ENCODE peak calls at places on chromosome 2, in four cellular contexts. One of them, this sample, is unnamed.

GRCh38 chr2:161243873-161244272 is 64.4 kb upstream of the PSMD14 start:
- DNase-seq in MCF 10A: no peak
- DNase-seq in HFFc6: no peak
- DNase-seq in fibroblast of mammary gland: no peak
- DNase-seq in this sample: no peak

GRCh38 chr2:168954256-168954655 is 53.2 kb downstream of the G6PC2 start:
- DNase-seq in fibroblast of mammary gland: no peak
- DNase-seq in HFFc6: no peak
- DNase-seq in MCF 10A: no peak
- DNase-seq in this sample: no peak

GRCh38 chr2:240564191-240564570 is 4.0 kb downstream of the DUSP28 start:
- DNase-seq in HFFc6: no peak
- DNase-seq in fibroblast of mammary gland: no peak
- DNase-seq in MCF 10A: no peak
- DNase-seq in this sample: no peak

GRCh38 chr2:206716607-206717006 is 1.6 kb downstream of the DYTN start:
- DNase-seq in MCF 10A: no peak
- DNase-seq in HFFc6: no peak
- DNase-seq in fibroblast of mammary gland: no peak
- DNase-seq in this sample: no peak

GRCh38 chr2:236617221-236617737 is 47.7 kb downstream of the ACKR3 start:
- DNase-seq in MCF 10A: no peak
- DNase-seq in HFFc6: no peak
- DNase-seq in fibroblast of mammary gland: no peak
- DNase-seq in this sample: no peak

GRCh38 chr2:38742797-38743559 is 8.2 kb downstream of the SRSF7 start:
- DNase-seq in MCF 10A: no peak
- DNase-seq in fibroblast of mammary gland: no peak
- DNase-seq in HFFc6: no peak
- DNase-seq in this sample: no peak

GRCh38 chr2:241809383-241810303 is 650 bp downstream of the NEU4 start:
- DNase-seq in MCF 10A: no peak
- DNase-seq in HFFc6: no peak
- DNase-seq in fibroblast of mammary gland: no peak
- DNase-seq in this sample: no peak

GRCh38 chr2:142673836-142674235 is 203.6 kb upstream of the KYNU start:
- DNase-seq in HFFc6: no peak
- DNase-seq in fibroblast of mammary gland: no peak
- DNase-seq in MCF 10A: no peak
- DNase-seq in this sample: no peak

GRCh38 chr2:202488671-202489070 is 112.5 kb downstream of the BMPR2 start:
- DNase-seq in MCF 10A: no peak
- DNase-seq in fibroblast of mammary gland: no peak
- DNase-seq in HFFc6: no peak
- DNase-seq in this sample: no peak

GRCh38 chr2:19358242-19359020 is at the start of gene OSR1:
- DNase-seq in HFFc6: peak; percentile 62
- DNase-seq in MCF 10A: peak; percentile 37
- DNase-seq in fibroblast of mammary gland: peak; percentile 85
- DNase-seq in this sample: peak; percentile 52

GRCh38 chr2:67772216-67773180 is 290.3 kb downstream of the C1D start:
- DNase-seq in HFFc6: no peak
- DNase-seq in fibroblast of mammary gland: peak; percentile 39
- DNase-seq in MCF 10A: no peak
- DNase-seq in this sample: no peak

GRCh38 chr2:1662606-1663180 is 81.6 kb downstream of the PXDN start:
- DNase-seq in fibroblast of mammary gland: no peak
- DNase-seq in MCF 10A: no peak
- DNase-seq in HFFc6: no peak
- DNase-seq in this sample: no peak

GRCh38 chr2:19871836-19872235 is 29.9 kb downstream of the TTC32 start:
- DNase-seq in HFFc6: no peak
- DNase-seq in fibroblast of mammary gland: no peak
- DNase-seq in MCF 10A: no peak
- DNase-seq in this sample: no peak

GRCh38 chr2:62333961-62334360 is 138.0 kb downstream of the B3GNT2 start:
- DNase-seq in fibroblast of mammary gland: no peak
- DNase-seq in MCF 10A: no peak
- DNase-seq in HFFc6: no peak
- DNase-seq in this sample: no peak

GRCh38 chr2:61993422-61994024 is 88.0 kb downstream of the COMMD1 start:
- DNase-seq in fibroblast of mammary gland: peak; percentile 68
- DNase-seq in HFFc6: peak; percentile 52
- DNase-seq in MCF 10A: peak; percentile 54
- DNase-seq in this sample: no peak

GRCh38 chr2:57330447-57330846 is 716.2 kb upstream of the VRK2 start:
- DNase-seq in HFFc6: no peak
- DNase-seq in fibroblast of mammary gland: no peak
- DNase-seq in MCF 10A: peak; percentile 17
- DNase-seq in this sample: no peak

GRCh38 chr2:187138240-187138639 is 289.3 kb upstream of the ZSWIM2 start:
- DNase-seq in HFFc6: peak; percentile 26
- DNase-seq in fibroblast of mammary gland: peak; percentile 47
- DNase-seq in MCF 10A: peak; percentile 43
- DNase-seq in this sample: no peak

GRCh38 chr2:16664052-16664731 is 1.4 kb downstream of the CYRIA start:
- DNase-seq in MCF 10A: no peak
- DNase-seq in HFFc6: no peak
- DNase-seq in fibroblast of mammary gland: peak; percentile 84
- DNase-seq in this sample: no peak

GRCh38 chr2:54859997-54860701 is 136.7 kb downstream of the EML6 start:
- DNase-seq in MCF 10A: peak; percentile 81
- DNase-seq in fibroblast of mammary gland: peak; percentile 94
- DNase-seq in HFFc6: peak; percentile 91
- DNase-seq in this sample: no peak

GRCh38 chr2:502831-503230 is 174.4 kb downstream of the TMEM18 start:
- DNase-seq in MCF 10A: no peak
- DNase-seq in HFFc6: no peak
- DNase-seq in fibroblast of mammary gland: no peak
- DNase-seq in this sample: no peak

GRCh38 chr2:120708944-120709607 is 26.6 kb upstream of the GLI2 start:
- DNase-seq in HFFc6: no peak
- DNase-seq in MCF 10A: no peak
- DNase-seq in fibroblast of mammary gland: no peak
- DNase-seq in this sample: no peak

GRCh38 chr2:51065276-51065675 is 33.3 kb upstream of the NRXN1 start:
- DNase-seq in HFFc6: no peak
- DNase-seq in fibroblast of mammary gland: no peak
- DNase-seq in MCF 10A: no peak
- DNase-seq in this sample: no peak

GRCh38 chr2:45005261-45006002 is 3.8 kb downstream of the SIX2 start:
- DNase-seq in MCF 10A: no peak
- DNase-seq in HFFc6: no peak
- DNase-seq in fibroblast of mammary gland: no peak
- DNase-seq in this sample: no peak

GRCh38 chr2:133977385-133977784 is 276.5 kb upstream of the MGAT5 start:
- DNase-seq in MCF 10A: no peak
- DNase-seq in HFFc6: no peak
- DNase-seq in fibroblast of mammary gland: no peak
- DNase-seq in this sample: no peak

GRCh38 chr2:176129825-176130152 is 284 bp downstream of the HOXD8 start:
- DNase-seq in fibroblast of mammary gland: no peak
- DNase-seq in MCF 10A: no peak
- DNase-seq in HFFc6: no peak
- DNase-seq in this sample: no peak

GRCh38 chr2:120290737-120291136 is 38.1 kb downstream of the RALB start:
- DNase-seq in HFFc6: no peak
- DNase-seq in MCF 10A: no peak
- DNase-seq in fibroblast of mammary gland: no peak
- DNase-seq in this sample: no peak

GRCh38 chr2:235468978-235469694 is 24.7 kb upstream of the AGAP1 start:
- DNase-seq in fibroblast of mammary gland: peak; percentile 95
- DNase-seq in MCF 10A: peak; percentile 95
- DNase-seq in HFFc6: peak; percentile 85
- DNase-seq in this sample: no peak

GRCh38 chr2:111148225-111148873 is 27.6 kb downstream of the BCL2L11 start:
- DNase-seq in HFFc6: no peak
- DNase-seq in fibroblast of mammary gland: no peak
- DNase-seq in MCF 10A: no peak
- DNase-seq in this sample: no peak

GRCh38 chr2:5877360-5877759 is 185.2 kb downstream of the SOX11 start:
- DNase-seq in HFFc6: no peak
- DNase-seq in fibroblast of mammary gland: no peak
- DNase-seq in MCF 10A: no peak
- DNase-seq in this sample: no peak

GRCh38 chr2:112642961-112643360 is 2.8 kb upstream of the SLC20A1 start:
- DNase-seq in fibroblast of mammary gland: no peak
- DNase-seq in HFFc6: peak; percentile 35
- DNase-seq in MCF 10A: no peak
- DNase-seq in this sample: no peak

GRCh38 chr2:234913208-234913626 is 38.6 kb upstream of the SH3BP4 start:
- DNase-seq in MCF 10A: no peak
- DNase-seq in HFFc6: no peak
- DNase-seq in fibroblast of mammary gland: no peak
- DNase-seq in this sample: no peak

DNA sequence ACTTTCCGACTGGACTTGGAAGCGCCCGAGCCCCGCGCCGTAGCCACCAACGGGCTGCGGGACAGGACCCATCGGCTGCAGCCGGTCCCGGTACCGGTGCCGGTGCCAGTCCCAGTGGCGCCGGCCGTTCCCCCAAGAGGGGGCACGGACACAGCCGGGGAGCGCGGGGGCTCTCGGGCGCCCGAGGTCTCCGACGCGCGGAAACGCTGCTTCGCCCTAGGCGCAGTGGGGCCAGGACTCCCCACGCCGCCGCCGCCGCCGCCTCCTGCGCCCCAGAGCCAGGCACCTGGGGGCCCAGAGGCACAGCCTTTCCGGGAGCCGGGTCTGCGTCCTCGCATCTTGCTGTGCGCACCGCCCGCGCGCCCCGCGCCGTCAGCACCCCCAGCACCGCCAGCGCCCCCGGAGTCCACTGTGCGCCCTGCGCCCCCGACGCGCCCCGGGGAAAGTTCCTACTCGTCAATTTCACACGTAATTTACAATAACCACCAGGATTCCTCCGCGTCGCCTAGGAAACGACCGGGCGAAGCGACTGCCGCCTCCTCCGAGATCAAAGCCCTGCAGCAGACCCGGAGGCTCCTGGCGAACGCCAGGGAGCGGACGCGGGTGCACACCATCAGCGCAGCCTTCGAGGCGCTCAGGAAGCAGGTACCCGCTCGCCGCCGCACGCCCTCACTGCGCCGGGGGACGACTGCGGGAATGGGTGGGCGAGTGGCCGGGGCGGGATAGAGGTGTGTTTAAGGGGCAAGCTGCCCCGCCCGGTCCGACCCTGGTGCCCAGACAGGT is 713 bp downstream of the ATOH8 start:
- DNase-seq in HFFc6: peak; percentile 66
- DNase-seq in MCF 10A: no peak
- DNase-seq in fibroblast of mammary gland: no peak
- DNase-seq in this sample: no peak
- TF ChIP-seq CTCF in HFFc6: peak; percentile 58
- TF ChIP-seq CTCF in MCF 10A: no peak
- TF ChIP-seq CTCF in fibroblast of mammary gland: no peak
- TF ChIP-seq CTCF in this sample: peak; percentile 48

DNA sequence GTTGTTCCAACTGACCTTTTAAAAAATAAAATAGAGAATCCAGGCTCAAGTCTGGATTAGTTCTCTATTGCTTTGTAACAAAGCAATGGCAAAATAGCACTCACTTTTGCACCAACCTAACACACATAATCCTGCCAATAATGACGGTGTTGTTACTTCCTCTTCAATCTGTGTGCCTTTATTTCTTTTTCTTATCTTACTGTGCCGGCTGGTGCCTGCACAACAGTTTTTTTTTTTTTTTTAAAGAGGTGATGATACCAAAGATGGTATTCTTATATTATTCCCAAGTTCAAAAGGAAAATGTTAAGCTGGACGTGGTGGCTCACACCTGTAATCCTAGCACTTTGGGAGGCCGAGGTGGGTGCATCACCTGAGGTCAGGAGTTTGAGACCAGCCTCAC is 3.4 kb downstream of the PLB1 start:
- DNase-seq in HFFc6: no peak
- DNase-seq in MCF 10A: no peak
- DNase-seq in fibroblast of mammary gland: no peak
- DNase-seq in this sample: no peak
- TF ChIP-seq CTCF in HFFc6: no peak
- TF ChIP-seq CTCF in MCF 10A: no peak
- TF ChIP-seq CTCF in fibroblast of mammary gland: no peak
- TF ChIP-seq CTCF in this sample: no peak

DNA sequence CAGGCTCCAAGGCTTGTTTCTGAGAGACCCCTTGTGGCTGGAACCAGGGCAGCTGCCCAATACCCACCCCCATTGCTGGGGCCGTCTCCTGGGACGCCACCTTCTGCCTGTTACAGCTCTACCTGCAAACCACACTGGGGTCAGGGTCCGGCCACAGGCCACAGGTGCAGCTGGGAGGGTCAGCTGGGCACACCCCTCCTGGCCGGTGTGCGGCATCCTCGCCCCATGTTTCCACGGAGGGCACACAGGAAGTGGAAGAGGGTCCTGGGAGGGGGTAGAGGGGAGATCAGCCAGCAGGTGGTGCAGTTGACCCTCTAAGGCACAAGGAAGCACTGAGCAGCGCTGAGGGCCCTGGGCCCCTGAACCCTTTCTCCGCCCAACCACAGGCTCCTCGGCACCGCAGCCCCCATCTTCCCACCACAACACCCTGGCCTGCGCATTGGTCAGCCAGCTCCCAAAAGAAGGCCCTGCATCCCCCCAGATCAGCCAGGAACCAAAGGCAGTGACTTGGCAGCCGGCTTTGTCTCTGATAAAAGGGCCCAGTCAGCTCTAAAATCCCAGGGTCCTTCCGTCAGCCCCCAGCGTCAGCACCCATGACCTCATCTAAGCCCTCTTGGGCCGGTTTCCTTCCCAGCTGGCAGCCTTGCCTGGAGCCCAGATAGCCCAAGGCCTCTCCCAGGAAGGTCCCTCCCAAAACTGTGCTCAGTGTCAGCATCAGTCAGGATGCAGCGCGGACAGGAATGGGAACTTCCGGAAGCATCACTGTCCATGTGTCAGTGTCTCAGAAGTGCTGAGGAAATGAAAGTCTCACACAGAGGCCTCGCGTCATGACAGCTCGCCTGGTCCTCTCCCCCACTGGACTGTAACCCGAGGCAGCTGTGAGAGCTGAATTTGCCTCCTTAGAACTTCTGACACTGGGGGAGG is 1.7 kb downstream of the ERFE start:
- DNase-seq in fibroblast of mammary gland: no peak
- DNase-seq in MCF 10A: no peak
- DNase-seq in HFFc6: no peak
- DNase-seq in this sample: no peak
- TF ChIP-seq CTCF in fibroblast of mammary gland: peak; percentile 7
- TF ChIP-seq CTCF in MCF 10A: peak; percentile 17
- TF ChIP-seq CTCF in HFFc6: peak; percentile 28
- TF ChIP-seq CTCF in this sample: peak; percentile 38

GRCh38 chr2:74679615-74680014 is 25.6 kb downstream of the SEMA4F start:
- DNase-seq in MCF 10A: no peak
- DNase-seq in HFFc6: no peak
- DNase-seq in fibroblast of mammary gland: no peak
- DNase-seq in this sample: no peak

GRCh38 chr2:74673821-74674528 is 19.9 kb downstream of the SEMA4F start:
- DNase-seq in HFFc6: no peak
- DNase-seq in MCF 10A: no peak
- DNase-seq in fibroblast of mammary gland: no peak
- DNase-seq in this sample: no peak

GRCh38 chr2:74671479-74671878 is 17.4 kb downstream of the SEMA4F start:
- DNase-seq in HFFc6: peak; percentile 79
- DNase-seq in MCF 10A: peak; percentile 55
- DNase-seq in fibroblast of mammary gland: peak; percentile 80
- DNase-seq in this sample: no peak

GRCh38 chr2:74670263-74670662 is 16.2 kb downstream of the SEMA4F start:
- DNase-seq in MCF 10A: no peak
- DNase-seq in HFFc6: no peak
- DNase-seq in fibroblast of mammary gland: no peak
- DNase-seq in this sample: no peak

GRCh38 chr2:74675090-74675489 is 21.0 kb downstream of the SEMA4F start:
- DNase-seq in fibroblast of mammary gland: no peak
- DNase-seq in HFFc6: no peak
- DNase-seq in MCF 10A: no peak
- DNase-seq in this sample: no peak
- TF ChIP-seq CTCF in fibroblast of mammary gland: peak; percentile 11
- TF ChIP-seq CTCF in HFFc6: peak; percentile 64
- TF ChIP-seq CTCF in MCF 10A: peak; percentile 10
- TF ChIP-seq CTCF in this sample: peak; percentile 25